ENCODE peak calls at places on chromosomes 7 and 10, in eight cellular contexts. N is Panc1; P is CD4-positive, alpha-beta T cell; A is MM.1S; R is tibial artery; Z is lung; E is heart right ventricle; U is body of pancreas. L is an unnamed sample.

GRCh38 chr10:77380723-77381122 is 256.9 kb downstream of the KCNMA1 start:
- DNase-seq in N (no peak), P (no peak), A (no peak), R (no peak), Z (no peak), E (no peak), U (no peak), L (no peak)

GRCh38 chr10:117441812-117442443 is 66.7 kb upstream of the PDZD8 start:
- DNase-seq in N (no peak), P (no peak), A (no peak), R (peak; percentile 37), Z (no peak), E (no peak), U (no peak), L (no peak)

GRCh38 chr10:73215749-73216148 is 31.3 kb downstream of the DNAJC9 start:
- DNase-seq in N (no peak), P (no peak), A (no peak), R (no peak), Z (no peak), E (no peak), U (no peak), L (no peak)

GRCh38 chr10:79385804-79386531 is 38.7 kb downstream of the PPIF start:
- DNase-seq in N (no peak), P (peak; percentile 31), A (no peak), R (no peak), Z (peak; percentile 27), E (no peak), U (no peak), L (no peak)

GRCh38 chr7:93715234-93715633 is 140.7 kb upstream of the CALCR start:
- DNase-seq in N (peak; percentile 12), P (no peak), A (no peak), R (peak; percentile 34), Z (peak; percentile 35), E (peak; percentile 36), U (peak; percentile 51), L (peak; percentile 1)

GRCh38 chr7:42726066-42726785 is 185.6 kb downstream of the C7orf25 start:
- DNase-seq in N (no peak), P (no peak), A (no peak), R (no peak), Z (no peak), E (no peak), U (no peak), L (no peak)

GRCh38 chr10:103923502-103923901 is 5.5 kb upstream of the STN1 start:
- DNase-seq in N (no peak), P (no peak), A (no peak), R (no peak), Z (no peak), E (no peak), U (peak; percentile 16), L (no peak)

GRCh38 chr10:50561816-50562215 is 61.9 kb downstream of the SGMS1 start:
- DNase-seq in N (no peak), P (no peak), A (peak; percentile 54), R (no peak), Z (no peak), E (no peak), U (no peak), L (no peak)

GRCh38 chr7:28988818-28989595 is 30.9 kb upstream of the TRIL start:
- DNase-seq in N (no peak), P (no peak), A (no peak), R (peak; percentile 67), Z (no peak), E (peak; percentile 17), U (no peak), L (peak; percentile 82)

GRCh38 chr7:142329062-142329788 is 71.4 kb upstream of the PRSS58 start:
- DNase-seq in N (no peak), P (no peak), A (no peak), R (no peak), Z (no peak), E (no peak), U (no peak), L (no peak)

GRCh38 chr10:91551856-91552255 is 81.0 kb downstream of the PPP1R3C start:
- DNase-seq in N (peak; percentile 33), P (no peak), A (no peak), R (peak; percentile 53), Z (no peak), E (peak; percentile 38), U (peak; percentile 55), L (peak; percentile 34)

GRCh38 chr7:134594877-134595276 is 46.0 kb downstream of the AKR1B15 start:
- DNase-seq in N (no peak), P (no peak), A (no peak), R (no peak), Z (no peak), E (no peak), U (no peak), L (no peak)

GRCh38 chr7:100066953-100067352 is 14.6 kb downstream of the ZNF3 start:
- DNase-seq in N (no peak), P (no peak), A (no peak), R (no peak), Z (no peak), E (no peak), U (no peak), L (no peak)
- TF ChIP-seq CTCF in N (no peak), P (no peak), A (no peak), R (no peak), Z (no peak), E (no peak), U (no peak), L (no peak)

GRCh38 chr10:33365314-33365713 is 30.8 kb upstream of the NRP1 start:
- DNase-seq in N (no peak), P (no peak), A (no peak), R (no peak), Z (no peak), E (no peak), U (no peak), L (no peak)
- H3K27ac ChIP-seq in N (no peak overlapping the region), P (no peak overlapping the region), A (no peak overlapping the region), R (no peak overlapping the region), Z (peak overlapping the region; percentile 45), E (no peak overlapping the region), U (peak overlapping the region; percentile 51), L (peak overlapping the region; percentile 89)

GRCh38 chr7:130814753-130815152 is 80.7 kb upstream of the KLF14 start:
- DNase-seq in N (no peak), P (no peak), A (peak; percentile 25), R (no peak), Z (no peak), E (no peak), U (no peak), L (no peak)
- TF ChIP-seq CTCF in N (peak; percentile 57), P (peak; percentile 20), A (peak; percentile 45), R (peak; percentile 18), Z (no peak), E (peak; percentile 32), U (no peak), L (peak; percentile 62)

GRCh38 chr10:113657544-113657943 is 6.3 kb downstream of the NRAP start:
- DNase-seq in N (no peak), P (no peak), A (no peak), R (no peak), Z (no peak), E (no peak), U (no peak), L (no peak)
- H3K27ac ChIP-seq in N (no peak overlapping the region), P (no peak overlapping the region), A (no peak overlapping the region), R (no peak overlapping the region), Z (no peak overlapping the region), E (peak overlapping the region; percentile 29), U (no peak overlapping the region), L (no peak overlapping the region)

DNA sequence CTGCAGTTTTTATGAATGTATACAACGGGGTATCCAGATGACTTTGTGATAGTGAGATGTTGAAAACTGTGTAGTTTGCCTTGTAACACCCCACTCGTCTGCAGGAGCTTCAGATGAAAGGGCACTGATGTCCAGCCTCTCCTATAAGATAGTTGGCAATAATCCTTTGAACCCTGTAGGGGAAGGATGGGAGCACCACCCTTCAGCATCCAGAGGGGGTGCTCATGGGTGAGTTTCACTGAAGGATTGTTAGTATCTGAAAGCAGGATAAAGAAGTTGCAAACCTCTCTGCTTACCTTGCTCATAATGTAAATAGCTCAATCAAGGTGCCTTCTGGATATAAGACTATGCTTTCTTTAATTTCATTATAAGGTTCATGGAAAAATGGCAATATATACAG is 201.5 kb downstream of the TMEM178B start:
- DNase-seq in N (no peak), P (no peak), A (no peak), R (no peak), Z (no peak), E (no peak), U (no peak), L (no peak)
- TF ChIP-seq CTCF in N (no peak), P (no peak), A (no peak), R (no peak), Z (no peak), E (no peak), U (no peak), L (no peak)

L was measured in AG04450.